ENCODE peak calls at places on chromosomes 2 and 18, in five cellular contexts. One of them, this sample, is unnamed.

GRCh38 chr2:30177861-30178465 is 31.2 kb downstream of the YPEL5 start:
- DNase-seq in cardiac muscle cell: no peak
- DNase-seq in GM12865: no peak
- DNase-seq in foreskin melanocyte: no peak
- DNase-seq in head of caudate nucleus: no peak
- DNase-seq in this sample: no peak

GRCh38 chr2:100265226-100265625 is 57.1 kb downstream of the LONRF2 start:
- DNase-seq in cardiac muscle cell: no peak
- DNase-seq in GM12865: no peak
- DNase-seq in foreskin melanocyte: no peak
- DNase-seq in head of caudate nucleus: no peak
- DNase-seq in this sample: no peak

GRCh38 chr2:33321236-33321731 is 155.2 kb upstream of the RASGRP3 start:
- DNase-seq in cardiac muscle cell: peak
- DNase-seq in GM12865: peak
- DNase-seq in foreskin melanocyte: peak
- DNase-seq in head of caudate nucleus: no peak
- DNase-seq in this sample: peak

GRCh38 chr18:46060359-46060841 is 11.7 kb downstream of the PSTPIP2 start:
- DNase-seq in cardiac muscle cell: no peak
- DNase-seq in GM12865: no peak
- DNase-seq in foreskin melanocyte: no peak
- DNase-seq in head of caudate nucleus: no peak
- DNase-seq in this sample: no peak

GRCh38 chr2:234682492-234683228 is 185.8 kb upstream of the ARL4C start:
- DNase-seq in cardiac muscle cell: no peak
- DNase-seq in GM12865: no peak
- DNase-seq in foreskin melanocyte: no peak
- DNase-seq in head of caudate nucleus: no peak
- DNase-seq in this sample: no peak

GRCh38 chr18:32427084-32427933 is 43.4 kb downstream of the GAREM1 start:
- DNase-seq in cardiac muscle cell: peak
- DNase-seq in GM12865: no peak
- DNase-seq in foreskin melanocyte: peak
- DNase-seq in head of caudate nucleus: no peak
- DNase-seq in this sample: no peak

GRCh38 chr18:56702946-56703345 is 51.8 kb downstream of the WDR7 start:
- DNase-seq in cardiac muscle cell: peak
- DNase-seq in GM12865: peak
- DNase-seq in foreskin melanocyte: no peak
- DNase-seq in head of caudate nucleus: no peak
- DNase-seq in this sample: no peak

GRCh38 chr2:317501-318424 is 29.9 kb upstream of the ALKAL2 start:
- DNase-seq in cardiac muscle cell: peak
- DNase-seq in GM12865: peak
- DNase-seq in foreskin melanocyte: peak
- DNase-seq in head of caudate nucleus: peak
- DNase-seq in this sample: no peak

GRCh38 chr2:61222567-61222966 is 60.6 kb downstream of the C2orf74 start:
- DNase-seq in cardiac muscle cell: no peak
- DNase-seq in GM12865: no peak
- DNase-seq in foreskin melanocyte: no peak
- DNase-seq in head of caudate nucleus: no peak
- DNase-seq in this sample: no peak

GRCh38 chr2:71452565-71452964 is 796 bp upstream of the DYSF start:
- DNase-seq in cardiac muscle cell: peak
- DNase-seq in GM12865: peak
- DNase-seq in foreskin melanocyte: no peak
- DNase-seq in head of caudate nucleus: no peak
- DNase-seq in this sample: no peak

GRCh38 chr2:121363632-121364420 is 78.8 kb upstream of the TFCP2L1 start:
- DNase-seq in cardiac muscle cell: no peak
- DNase-seq in GM12865: no peak
- DNase-seq in foreskin melanocyte: no peak
- DNase-seq in head of caudate nucleus: no peak
- DNase-seq in this sample: no peak

GRCh38 chr2:217316743-217317142 is 456.9 kb upstream of the TNP1 start:
- DNase-seq in cardiac muscle cell: peak
- DNase-seq in GM12865: peak
- DNase-seq in foreskin melanocyte: no peak
- DNase-seq in head of caudate nucleus: no peak
- DNase-seq in this sample: peak

GRCh38 chr2:219987830-219988229 is 360.4 kb downstream of the SLC4A3 start:
- DNase-seq in cardiac muscle cell: peak
- DNase-seq in GM12865: no peak
- DNase-seq in foreskin melanocyte: peak
- DNase-seq in head of caudate nucleus: no peak
- DNase-seq in this sample: no peak

GRCh38 chr2:157055660-157056199 is 201.8 kb upstream of the GALNT5 start:
- DNase-seq in cardiac muscle cell: peak
- DNase-seq in GM12865: peak
- DNase-seq in foreskin melanocyte: peak
- DNase-seq in head of caudate nucleus: no peak
- DNase-seq in this sample: no peak

This sample was measured in GM06990.